ENCODE peak calls at places on chromosomes 12 and 14, in nine cellular contexts. One of them, this sample, is unnamed.

GRCh38 chr12:47881826-47882427 is 22.9 kb downstream of the VDR start:
- DNase-seq in activated CD4-positive, alpha-beta memory T cell treated with anti-CD3 and anti-CD28 coated beads for 36 hours: peak
- DNase-seq in choroid plexus epithelial cell: peak
- DNase-seq in GM19239: no peak
- DNase-seq in AG04450: peak
- DNase-seq in A549: no peak
- DNase-seq in activated naive CD4-positive, alpha-beta T cell treated with anti-CD3 and anti-CD28 coated beads for 36 hours: peak
- DNase-seq in lung microvascular endothelial cell: no peak
- DNase-seq in HTR-8/SVneo: peak
- DNase-seq in this sample: peak

GRCh38 chr14:101876539-101876938 is 87.8 kb upstream of the DYNC1H1 start:
- DNase-seq in activated CD4-positive, alpha-beta memory T cell treated with anti-CD3 and anti-CD28 coated beads for 36 hours: peak
- DNase-seq in A549: no peak
- DNase-seq in GM19239: peak
- DNase-seq in HTR-8/SVneo: no peak
- DNase-seq in activated naive CD4-positive, alpha-beta T cell treated with anti-CD3 and anti-CD28 coated beads for 36 hours: peak
- DNase-seq in AG04450: no peak
- DNase-seq in choroid plexus epithelial cell: peak
- DNase-seq in lung microvascular endothelial cell: peak
- DNase-seq in this sample: peak

GRCh38 chr14:34252227-34252626 is 209.8 kb downstream of the SPTSSA start:
- DNase-seq in activated naive CD4-positive, alpha-beta T cell treated with anti-CD3 and anti-CD28 coated beads for 36 hours: no peak
- DNase-seq in activated CD4-positive, alpha-beta memory T cell treated with anti-CD3 and anti-CD28 coated beads for 36 hours: no peak
- DNase-seq in AG04450: no peak
- DNase-seq in GM19239: no peak
- DNase-seq in choroid plexus epithelial cell: peak
- DNase-seq in HTR-8/SVneo: no peak
- DNase-seq in lung microvascular endothelial cell: no peak
- DNase-seq in A549: no peak
- DNase-seq in this sample: no peak

GRCh38 chr12:388547-389137 is 478 bp downstream of the KDM5A start:
- DNase-seq in lung microvascular endothelial cell: peak
- DNase-seq in HTR-8/SVneo: no peak
- DNase-seq in A549: peak
- DNase-seq in activated naive CD4-positive, alpha-beta T cell treated with anti-CD3 and anti-CD28 coated beads for 36 hours: peak
- DNase-seq in AG04450: no peak
- DNase-seq in choroid plexus epithelial cell: peak
- DNase-seq in activated CD4-positive, alpha-beta memory T cell treated with anti-CD3 and anti-CD28 coated beads for 36 hours: peak
- DNase-seq in GM19239: peak
- DNase-seq in this sample: peak

GRCh38 chr12:21774358-21775129 is at the start of gene KCNJ8:
- DNase-seq in lung microvascular endothelial cell: no peak
- DNase-seq in GM19239: no peak
- DNase-seq in A549: peak
- DNase-seq in HTR-8/SVneo: peak
- DNase-seq in activated naive CD4-positive, alpha-beta T cell treated with anti-CD3 and anti-CD28 coated beads for 36 hours: peak
- DNase-seq in AG04450: peak
- DNase-seq in choroid plexus epithelial cell: peak
- DNase-seq in activated CD4-positive, alpha-beta memory T cell treated with anti-CD3 and anti-CD28 coated beads for 36 hours: peak
- DNase-seq in this sample: no peak

GRCh38 chr14:21723431-21724045 is 49.9 kb upstream of the OR4E1 start:
- DNase-seq in GM19239: no peak
- DNase-seq in A549: peak
- DNase-seq in activated naive CD4-positive, alpha-beta T cell treated with anti-CD3 and anti-CD28 coated beads for 36 hours: peak
- DNase-seq in HTR-8/SVneo: peak
- DNase-seq in lung microvascular endothelial cell: no peak
- DNase-seq in activated CD4-positive, alpha-beta memory T cell treated with anti-CD3 and anti-CD28 coated beads for 36 hours: peak
- DNase-seq in choroid plexus epithelial cell: peak
- DNase-seq in AG04450: no peak
- DNase-seq in this sample: no peak

GRCh38 chr14:55446127-55446736 is 5.8 kb upstream of the TBPL2 start:
- DNase-seq in choroid plexus epithelial cell: peak
- DNase-seq in HTR-8/SVneo: peak
- DNase-seq in GM19239: peak
- DNase-seq in AG04450: peak
- DNase-seq in A549: peak
- DNase-seq in lung microvascular endothelial cell: peak
- DNase-seq in activated naive CD4-positive, alpha-beta T cell treated with anti-CD3 and anti-CD28 coated beads for 36 hours: peak
- DNase-seq in activated CD4-positive, alpha-beta memory T cell treated with anti-CD3 and anti-CD28 coated beads for 36 hours: peak
- DNase-seq in this sample: peak

GRCh38 chr14:103199141-103199540 is 75.9 kb downstream of the TNFAIP2 start:
- DNase-seq in choroid plexus epithelial cell: peak
- DNase-seq in activated CD4-positive, alpha-beta memory T cell treated with anti-CD3 and anti-CD28 coated beads for 36 hours: no peak
- DNase-seq in A549: no peak
- DNase-seq in activated naive CD4-positive, alpha-beta T cell treated with anti-CD3 and anti-CD28 coated beads for 36 hours: no peak
- DNase-seq in AG04450: peak
- DNase-seq in HTR-8/SVneo: no peak
- DNase-seq in GM19239: no peak
- DNase-seq in lung microvascular endothelial cell: no peak
- DNase-seq in this sample: no peak

GRCh38 chr12:99413751-99414150 is 233.8 kb upstream of the GARIN6 start:
- DNase-seq in GM19239: no peak
- DNase-seq in HTR-8/SVneo: no peak
- DNase-seq in choroid plexus epithelial cell: no peak
- DNase-seq in activated CD4-positive, alpha-beta memory T cell treated with anti-CD3 and anti-CD28 coated beads for 36 hours: no peak
- DNase-seq in AG04450: no peak
- DNase-seq in lung microvascular endothelial cell: no peak
- DNase-seq in activated naive CD4-positive, alpha-beta T cell treated with anti-CD3 and anti-CD28 coated beads for 36 hours: no peak
- DNase-seq in A549: no peak
- DNase-seq in this sample: no peak

GRCh38 chr12:14986449-14986848 is 13.6 kb downstream of the PDE6H start:
- DNase-seq in A549: no peak
- DNase-seq in activated naive CD4-positive, alpha-beta T cell treated with anti-CD3 and anti-CD28 coated beads for 36 hours: no peak
- DNase-seq in GM19239: no peak
- DNase-seq in activated CD4-positive, alpha-beta memory T cell treated with anti-CD3 and anti-CD28 coated beads for 36 hours: no peak
- DNase-seq in HTR-8/SVneo: no peak
- DNase-seq in AG04450: no peak
- DNase-seq in choroid plexus epithelial cell: peak
- DNase-seq in lung microvascular endothelial cell: peak
- DNase-seq in this sample: peak

GRCh38 chr12:107439101-107439738 is 246.4 kb upstream of the PWP1 start:
- DNase-seq in HTR-8/SVneo: no peak
- DNase-seq in A549: no peak
- DNase-seq in choroid plexus epithelial cell: no peak
- DNase-seq in GM19239: no peak
- DNase-seq in lung microvascular endothelial cell: no peak
- DNase-seq in activated CD4-positive, alpha-beta memory T cell treated with anti-CD3 and anti-CD28 coated beads for 36 hours: no peak
- DNase-seq in activated naive CD4-positive, alpha-beta T cell treated with anti-CD3 and anti-CD28 coated beads for 36 hours: no peak
- DNase-seq in AG04450: no peak
- DNase-seq in this sample: no peak

GRCh38 chr14:100890451-100890850 is 13.1 kb downstream of the RTL1 start:
- DNase-seq in GM19239: no peak
- DNase-seq in A549: no peak
- DNase-seq in activated CD4-positive, alpha-beta memory T cell treated with anti-CD3 and anti-CD28 coated beads for 36 hours: no peak
- DNase-seq in choroid plexus epithelial cell: no peak
- DNase-seq in activated naive CD4-positive, alpha-beta T cell treated with anti-CD3 and anti-CD28 coated beads for 36 hours: no peak
- DNase-seq in AG04450: no peak
- DNase-seq in lung microvascular endothelial cell: no peak
- DNase-seq in HTR-8/SVneo: no peak
- DNase-seq in this sample: no peak

GRCh38 chr12:13000935-13001724 is 1.1 kb upstream of the HEBP1 start:
- DNase-seq in A549: peak
- DNase-seq in choroid plexus epithelial cell: peak
- DNase-seq in activated CD4-positive, alpha-beta memory T cell treated with anti-CD3 and anti-CD28 coated beads for 36 hours: peak
- DNase-seq in activated naive CD4-positive, alpha-beta T cell treated with anti-CD3 and anti-CD28 coated beads for 36 hours: peak
- DNase-seq in lung microvascular endothelial cell: peak
- DNase-seq in HTR-8/SVneo: peak
- DNase-seq in AG04450: no peak
- DNase-seq in GM19239: peak
- DNase-seq in this sample: peak

GRCh38 chr14:34365309-34365915 is 96.6 kb downstream of the SPTSSA start:
- DNase-seq in choroid plexus epithelial cell: peak
- DNase-seq in activated naive CD4-positive, alpha-beta T cell treated with anti-CD3 and anti-CD28 coated beads for 36 hours: no peak
- DNase-seq in AG04450: no peak
- DNase-seq in A549: no peak
- DNase-seq in lung microvascular endothelial cell: peak
- DNase-seq in HTR-8/SVneo: no peak
- DNase-seq in activated CD4-positive, alpha-beta memory T cell treated with anti-CD3 and anti-CD28 coated beads for 36 hours: no peak
- DNase-seq in GM19239: no peak
- DNase-seq in this sample: peak